ENCODE peak calls at places on chromosomes 4 and X, in four cellular contexts. One of them, this sample, is unnamed. For H3K27me3 and H3K9me3, the result is how much of the 10 kb centered on the place peaks cover.

GRCh38 chr4:177562859-177563258 is 120.6 kb upstream of the AGA start:
- DNase-seq in Peyer's patch: no peak
- DNase-seq in RWPE2: no peak
- DNase-seq in ovary: no peak
- DNase-seq in this sample: no peak

GRCh38 chr4:90449626-90450025 is 322.4 kb downstream of the CCSER1 start:
- DNase-seq in RWPE2: no peak
- DNase-seq in ovary: no peak
- DNase-seq in Peyer's patch: no peak
- DNase-seq in this sample: no peak

GRCh38 chr4:26029512-26030131 is 115.6 kb downstream of the SMIM20 start:
- DNase-seq in ovary: no peak
- DNase-seq in RWPE2: no peak
- DNase-seq in Peyer's patch: no peak
- DNase-seq in this sample: no peak

GRCh38 chrX:21975242-21975641 is 34.7 kb downstream of the SMS start:
- DNase-seq in ovary: no peak
- DNase-seq in RWPE2: no peak
- DNase-seq in Peyer's patch: no peak
- DNase-seq in this sample: no peak

GRCh38 chr4:110614173-110614948 is 8.5 kb downstream of the PITX2 start:
- DNase-seq in ovary: no peak
- DNase-seq in RWPE2: no peak
- DNase-seq in Peyer's patch: no peak
- DNase-seq in this sample: no peak

GRCh38 chr4:17680985-17681920 is 66.8 kb downstream of the MED28 start:
- DNase-seq in Peyer's patch: no peak
- DNase-seq in ovary: no peak
- DNase-seq in RWPE2: no peak
- DNase-seq in this sample: no peak

GRCh38 chr4:80361329-80361900 is 25.9 kb downstream of the CFAP299 start:
- DNase-seq in RWPE2: no peak
- DNase-seq in Peyer's patch: no peak
- DNase-seq in ovary: no peak
- DNase-seq in this sample: no peak

GRCh38 chr4:151226004-151226932 is 50.7 kb upstream of the PRSS48 start:
- DNase-seq in ovary: no peak
- DNase-seq in Peyer's patch: no peak
- DNase-seq in RWPE2: no peak
- DNase-seq in this sample: no peak

GRCh38 chrX:110182362-110182761 is 135.5 kb downstream of the AMMECR1 start:
- DNase-seq in RWPE2: no peak
- DNase-seq in ovary: no peak
- DNase-seq in Peyer's patch: no peak
- DNase-seq in this sample: no peak

GRCh38 chr4:8198906-8199593 is at the start of gene SH3TC1:
- DNase-seq in RWPE2: peak
- DNase-seq in Peyer's patch: peak
- DNase-seq in ovary: peak
- DNase-seq in this sample: peak

GRCh38 chr4:82777857-82778525 is 20.6 kb downstream of the SCD5 start:
- DNase-seq in Peyer's patch: no peak
- DNase-seq in RWPE2: no peak
- DNase-seq in ovary: no peak
- DNase-seq in this sample: no peak

GRCh38 chr4:154189346-154189745 is 302.3 kb downstream of the DCHS2 start:
- DNase-seq in ovary: no peak
- DNase-seq in RWPE2: no peak
- DNase-seq in Peyer's patch: no peak
- DNase-seq in this sample: no peak

GRCh38 chr4:38190717-38191178 is 230.6 kb downstream of the PTTG2 start:
- DNase-seq in Peyer's patch: no peak
- DNase-seq in RWPE2: no peak
- DNase-seq in ovary: peak
- DNase-seq in this sample: no peak

GRCh38 chrX:123993904-123994635 is 32.6 kb downstream of the STAG2 start:
- DNase-seq in RWPE2: no peak
- DNase-seq in Peyer's patch: no peak
- DNase-seq in ovary: no peak
- DNase-seq in this sample: no peak

GRCh38 chr4:16717266-16717970 is 181.0 kb downstream of the LDB2 start:
- DNase-seq in ovary: no peak
- DNase-seq in RWPE2: no peak
- DNase-seq in Peyer's patch: no peak
- DNase-seq in this sample: no peak

GRCh38 chr4:48031802-48032525 is 15.4 kb downstream of the NIPAL1 start:
- DNase-seq in RWPE2: no peak
- DNase-seq in Peyer's patch: no peak
- DNase-seq in ovary: no peak
- DNase-seq in this sample: no peak

GRCh38 chr4:99366491-99366890 is 13.9 kb upstream of the ADH1C start:
- DNase-seq in Peyer's patch: no peak
- DNase-seq in RWPE2: no peak
- DNase-seq in ovary: no peak
- DNase-seq in this sample: no peak

GRCh38 chr4:81164623-81165416 is 50.2 kb downstream of the PRKG2 start:
- DNase-seq in RWPE2: peak
- DNase-seq in ovary: no peak
- DNase-seq in Peyer's patch: peak
- DNase-seq in this sample: peak

GRCh38 chrX:2425281-2426071 is 75.3 kb downstream of the DHRSX start:
- DNase-seq in RWPE2: no peak
- DNase-seq in Peyer's patch: no peak
- DNase-seq in ovary: no peak
- DNase-seq in this sample: no peak

GRCh38 chr4:7206385-7206784 is 14.0 kb downstream of the SORCS2 start:
- DNase-seq in ovary: peak
- DNase-seq in RWPE2: no peak
- DNase-seq in Peyer's patch: no peak
- DNase-seq in this sample: no peak

GRCh38 chrX:123308663-123309062 is 124.6 kb downstream of the GRIA3 start:
- DNase-seq in RWPE2: no peak
- DNase-seq in Peyer's patch: no peak
- DNase-seq in ovary: no peak
- DNase-seq in this sample: no peak

GRCh38 chrX:106415276-106415895 is 196.4 kb upstream of the RADX start:
- DNase-seq in RWPE2: no peak
- DNase-seq in Peyer's patch: peak
- DNase-seq in ovary: no peak
- DNase-seq in this sample: no peak

GRCh38 chr4:123976285-123976684 is 579.7 kb downstream of the SPRY1 start:
- DNase-seq in Peyer's patch: no peak
- DNase-seq in ovary: no peak
- DNase-seq in RWPE2: no peak
- DNase-seq in this sample: no peak

GRCh38 chrX:111868726-111869638 is 7.0 kb upstream of the TRPC5OS start:
- DNase-seq in Peyer's patch: no peak
- DNase-seq in RWPE2: no peak
- DNase-seq in ovary: no peak
- DNase-seq in this sample: no peak

GRCh38 chr4:184248216-184248615 is 30.5 kb upstream of the ENPP6 start:
- DNase-seq in Peyer's patch: no peak
- DNase-seq in RWPE2: no peak
- DNase-seq in ovary: no peak
- DNase-seq in this sample: no peak

GRCh38 chr4:83959160-83959559 is 423.3 kb downstream of the GPAT3 start:
- DNase-seq in ovary: no peak
- DNase-seq in Peyer's patch: no peak
- DNase-seq in RWPE2: no peak
- DNase-seq in this sample: no peak

GRCh38 chr4:105543881-105544280 is 8.5 kb upstream of the ARHGEF38 start:
- DNase-seq in RWPE2: no peak
- DNase-seq in Peyer's patch: no peak
- DNase-seq in ovary: no peak
- DNase-seq in this sample: no peak

GRCh38 chr4:145351162-145351561 is 130.5 kb upstream of the SMAD1 start:
- DNase-seq in RWPE2: no peak
- DNase-seq in Peyer's patch: no peak
- DNase-seq in ovary: no peak
- DNase-seq in this sample: no peak

GRCh38 chr4:1400861-1401408 is 5.3 kb downstream of the NKX1-1 start:
- DNase-seq in ovary: no peak
- DNase-seq in Peyer's patch: peak
- DNase-seq in RWPE2: peak
- DNase-seq in this sample: no peak
- H3K27me3 ChIP-seq in ovary: under half
- H3K27me3 ChIP-seq in Peyer's patch: under half
- H3K27me3 ChIP-seq in RWPE2: half or more
- H3K27me3 ChIP-seq in this sample: under half

GRCh38 chr4:174437324-174437723 is 85.0 kb downstream of the HPGD start:
- DNase-seq in Peyer's patch: no peak
- DNase-seq in RWPE2: no peak
- DNase-seq in ovary: no peak
- DNase-seq in this sample: no peak
- H3K9me3 ChIP-seq in Peyer's patch: under half
- H3K9me3 ChIP-seq in RWPE2: under half
- H3K9me3 ChIP-seq in ovary: under half
- H3K9me3 ChIP-seq in this sample: under half

GRCh38 chr4:120765271-120765985 is 157.1 kb downstream of the PRDM5 start:
- DNase-seq in Peyer's patch: no peak
- DNase-seq in ovary: no peak
- DNase-seq in RWPE2: no peak
- DNase-seq in this sample: no peak
- TF ChIP-seq CTCF in Peyer's patch: no peak
- TF ChIP-seq CTCF in ovary: no peak
- TF ChIP-seq CTCF in RWPE2: no peak
- TF ChIP-seq CTCF in this sample: no peak

GRCh38 chrX:138710311-138710791 is 1.2 kb downstream of the FGF13 start:
- DNase-seq in Peyer's patch: no peak
- DNase-seq in ovary: no peak
- DNase-seq in RWPE2: no peak
- DNase-seq in this sample: no peak
- H3K27me3 ChIP-seq in Peyer's patch: under half
- H3K27me3 ChIP-seq in ovary: under half
- H3K27me3 ChIP-seq in RWPE2: under half
- H3K27me3 ChIP-seq in this sample: under half

GRCh38 chr4:20124317-20125026 is 127.2 kb upstream of the SLIT2 start:
- DNase-seq in Peyer's patch: no peak
- DNase-seq in ovary: no peak
- DNase-seq in RWPE2: no peak
- DNase-seq in this sample: no peak
- H3K9me3 ChIP-seq in Peyer's patch: under half
- H3K9me3 ChIP-seq in ovary: under half
- H3K9me3 ChIP-seq in RWPE2: under half
- H3K9me3 ChIP-seq in this sample: under half